ENCODE peak calls at places on chromosomes 6 and 20, in eight cellular contexts. H is fibroblast of pulmonary artery; G is stimulated activated CD8-positive, alpha-beta memory T cell treated with anti-CD3 and anti-CD28 coated beads, Interleukin-4, amount 100 ng/mL, for 4 hours; J is NCI-H2029 treated with DMSO at 0.1 percent for 48 hours; E is kidney tubule cell; W is mesenchymal stem cell; R is caudate nucleus; C is lung. M is an unnamed sample.

GRCh38 chr20:44621325-44621724 is 30.2 kb downstream of the ADA start:
- DNase-seq in C (no peak), W (no peak), H (no peak), R (no peak), J (no peak), E (no peak), G (no peak), M (no peak)

GRCh38 chr6:150403458-150404245 is 34.8 kb downstream of the IYD start:
- DNase-seq in H (peak), J (no peak), W (peak), G (no peak), C (no peak), E (peak), R (no peak), M (peak)

GRCh38 chr20:45340951-45341350 is 7.3 kb downstream of the SDC4 start:
- DNase-seq in H (no peak), G (no peak), J (no peak), R (no peak), E (peak), W (no peak), C (no peak), M (no peak)

GRCh38 chr20:23551786-23552185 is 16.5 kb downstream of the CST9L start:
- DNase-seq in C (no peak), H (no peak), E (no peak), J (no peak), W (no peak), R (no peak), G (no peak), M (no peak)

GRCh38 chr6:123117145-123117908 is 121.3 kb downstream of the CLVS2 start:
- DNase-seq in W (no peak), R (no peak), E (no peak), J (no peak), H (no peak), G (no peak), C (no peak), M (no peak)

GRCh38 chr20:34001378-34001777 is 7.7 kb downstream of the RALY start:
- DNase-seq in G (no peak), C (no peak), E (no peak), J (no peak), W (no peak), R (no peak), H (no peak), M (no peak)

GRCh38 chr6:170462366-170463020 is 90.6 kb downstream of the PSMB1 start:
- DNase-seq in G (no peak), E (no peak), R (no peak), W (no peak), C (no peak), J (peak), H (no peak), M (no peak)

GRCh38 chr6:149806127-149806526 is 56.6 kb downstream of the PCMT1 start:
- DNase-seq in G (no peak), H (no peak), E (peak), W (no peak), C (no peak), R (no peak), J (no peak), M (no peak)

GRCh38 chr20:25508083-25508770 is 77.1 kb downstream of the NINL start:
- DNase-seq in E (peak), R (no peak), C (no peak), J (no peak), W (peak), G (no peak), H (peak), M (peak)

GRCh38 chr20:20075032-20075431 is 22.7 kb downstream of the CFAP61 start:
- DNase-seq in G (no peak), C (no peak), E (no peak), H (no peak), R (no peak), W (no peak), J (no peak), M (no peak)

GRCh38 chr6:169263836-169264608 is 10.4 kb upstream of the THBS2 start:
- DNase-seq in W (no peak), J (peak), G (no peak), C (no peak), H (peak), E (peak), R (no peak), M (peak)

GRCh38 chr20:21505161-21505809 is 8.6 kb downstream of the NKX2-2 start:
- DNase-seq in J (peak), G (peak), C (peak), H (peak), R (peak), E (peak), W (peak), M (peak)

GRCh38 chr20:44215125-44215524 is 4.6 kb upstream of the OSER1 start:
- DNase-seq in W (peak), J (no peak), C (peak), E (peak), R (peak), H (peak), G (peak), M (peak)

GRCh38 chr20:36408219-36408618 is 102.1 kb downstream of the DLGAP4 start:
- DNase-seq in E (peak), C (no peak), J (no peak), W (no peak), R (no peak), H (peak), G (no peak), M (no peak)